ENCODE peak calls at places on chromosome 11, in six cellular contexts. One of them, this sample, is unnamed. For H3K36me3, the result is how much of the 10 kb centered on the place peaks cover.

GRCh38 chr11:64963072-64963631 is 8.8 kb downstream of the MAJIN start:
- DNase-seq in NT2/D1: no peak
- DNase-seq in uterus: no peak
- DNase-seq in heart left ventricle: no peak
- DNase-seq in pancreas: no peak
- DNase-seq in small intestine: no peak
- DNase-seq in this sample: no peak

GRCh38 chr11:3123316-3123715 is 41.8 kb downstream of the OSBPL5 start:
- DNase-seq in small intestine: peak
- DNase-seq in pancreas: peak
- DNase-seq in uterus: peak
- DNase-seq in heart left ventricle: peak
- DNase-seq in NT2/D1: no peak
- DNase-seq in this sample: no peak

GRCh38 chr11:115317428-115318185 is 186.6 kb downstream of the CADM1 start:
- DNase-seq in small intestine: peak
- DNase-seq in heart left ventricle: no peak
- DNase-seq in NT2/D1: no peak
- DNase-seq in uterus: no peak
- DNase-seq in pancreas: no peak
- DNase-seq in this sample: no peak

GRCh38 chr11:8699903-8700302 is 17.3 kb downstream of the RPL27A start:
- DNase-seq in uterus: peak
- DNase-seq in NT2/D1: no peak
- DNase-seq in small intestine: no peak
- DNase-seq in pancreas: peak
- DNase-seq in heart left ventricle: no peak
- DNase-seq in this sample: no peak

GRCh38 chr11:14183973-14184372 is 175.0 kb downstream of the RRAS2 start:
- DNase-seq in NT2/D1: no peak
- DNase-seq in pancreas: no peak
- DNase-seq in heart left ventricle: no peak
- DNase-seq in small intestine: peak
- DNase-seq in uterus: no peak
- DNase-seq in this sample: no peak

GRCh38 chr11:93155738-93156137 is 42.1 kb downstream of the SLC36A4 start:
- DNase-seq in small intestine: no peak
- DNase-seq in uterus: no peak
- DNase-seq in NT2/D1: no peak
- DNase-seq in heart left ventricle: no peak
- DNase-seq in pancreas: no peak
- DNase-seq in this sample: no peak

GRCh38 chr11:77088236-77089003 is 14.2 kb upstream of the OMP start:
- DNase-seq in NT2/D1: no peak
- DNase-seq in uterus: no peak
- DNase-seq in pancreas: peak
- DNase-seq in heart left ventricle: no peak
- DNase-seq in small intestine: peak
- DNase-seq in this sample: peak

GRCh38 chr11:64620286-64620962 is 29.4 kb downstream of the SLC22A12 start:
- DNase-seq in uterus: peak
- DNase-seq in NT2/D1: no peak
- DNase-seq in heart left ventricle: no peak
- DNase-seq in pancreas: peak
- DNase-seq in small intestine: peak
- DNase-seq in this sample: no peak

GRCh38 chr11:101508370-101508769 is 75.4 kb downstream of the TRPC6 start:
- DNase-seq in NT2/D1: no peak
- DNase-seq in small intestine: no peak
- DNase-seq in pancreas: no peak
- DNase-seq in heart left ventricle: no peak
- DNase-seq in uterus: no peak
- DNase-seq in this sample: no peak

GRCh38 chr11:27563201-27563600 is 56.6 kb upstream of the LIN7C start:
- DNase-seq in heart left ventricle: no peak
- DNase-seq in small intestine: no peak
- DNase-seq in pancreas: no peak
- DNase-seq in NT2/D1: no peak
- DNase-seq in uterus: no peak
- DNase-seq in this sample: no peak

GRCh38 chr11:119432484-119433368 is 9.8 kb upstream of the THY1 start:
- DNase-seq in heart left ventricle: no peak
- DNase-seq in pancreas: no peak
- DNase-seq in NT2/D1: no peak
- DNase-seq in uterus: no peak
- DNase-seq in small intestine: no peak
- DNase-seq in this sample: no peak

GRCh38 chr11:19433791-19434190 is 193.0 kb upstream of the E2F8 start:
- DNase-seq in pancreas: no peak
- DNase-seq in NT2/D1: no peak
- DNase-seq in heart left ventricle: no peak
- DNase-seq in uterus: no peak
- DNase-seq in small intestine: no peak
- DNase-seq in this sample: no peak

GRCh38 chr11:70517996-70518907 is 119.9 kb downstream of the CTTN start:
- DNase-seq in heart left ventricle: no peak
- DNase-seq in small intestine: no peak
- DNase-seq in uterus: no peak
- DNase-seq in pancreas: peak
- DNase-seq in NT2/D1: no peak
- DNase-seq in this sample: no peak

GRCh38 chr11:93199616-93200015 is 1.8 kb upstream of the SLC36A4 start:
- DNase-seq in pancreas: no peak
- DNase-seq in NT2/D1: no peak
- DNase-seq in heart left ventricle: no peak
- DNase-seq in small intestine: no peak
- DNase-seq in uterus: no peak
- DNase-seq in this sample: no peak

GRCh38 chr11:70535191-70535971 is 137.1 kb downstream of the CTTN start:
- DNase-seq in uterus: no peak
- DNase-seq in small intestine: no peak
- DNase-seq in heart left ventricle: no peak
- DNase-seq in pancreas: no peak
- DNase-seq in NT2/D1: no peak
- DNase-seq in this sample: no peak

GRCh38 chr11:59141673-59142460 is 789 bp upstream of the FAM111A start:
- DNase-seq in NT2/D1: no peak
- DNase-seq in heart left ventricle: no peak
- DNase-seq in pancreas: no peak
- DNase-seq in uterus: no peak
- DNase-seq in small intestine: peak
- DNase-seq in this sample: no peak

GRCh38 chr11:88301478-88302140 is 35.9 kb downstream of the CTSC start:
- DNase-seq in heart left ventricle: no peak
- DNase-seq in small intestine: no peak
- DNase-seq in uterus: no peak
- DNase-seq in pancreas: no peak
- DNase-seq in NT2/D1: no peak
- DNase-seq in this sample: no peak

GRCh38 chr11:15711311-15711710 is 596.6 kb downstream of the INSC start:
- DNase-seq in uterus: no peak
- DNase-seq in pancreas: no peak
- DNase-seq in NT2/D1: peak
- DNase-seq in small intestine: no peak
- DNase-seq in heart left ventricle: no peak
- DNase-seq in this sample: no peak

GRCh38 chr11:75784085-75784478 is 15.5 kb downstream of the DGAT2 start:
- DNase-seq in small intestine: no peak
- DNase-seq in heart left ventricle: no peak
- DNase-seq in uterus: no peak
- DNase-seq in NT2/D1: no peak
- DNase-seq in pancreas: no peak
- DNase-seq in this sample: no peak

GRCh38 chr11:2294340-2295290 is 7.1 kb downstream of the C11orf21 start:
- DNase-seq in heart left ventricle: no peak
- DNase-seq in uterus: no peak
- DNase-seq in NT2/D1: no peak
- DNase-seq in pancreas: no peak
- DNase-seq in small intestine: no peak
- DNase-seq in this sample: peak

GRCh38 chr11:135075740-135076139 is 663.7 kb upstream of the B3GAT1 start:
- DNase-seq in pancreas: peak
- DNase-seq in heart left ventricle: peak
- DNase-seq in small intestine: peak
- DNase-seq in uterus: peak
- DNase-seq in NT2/D1: peak
- DNase-seq in this sample: peak

GRCh38 chr11:63505857-63506528 is at the start of gene LGALS12:
- DNase-seq in NT2/D1: no peak
- DNase-seq in pancreas: no peak
- DNase-seq in uterus: no peak
- DNase-seq in small intestine: no peak
- DNase-seq in heart left ventricle: no peak
- DNase-seq in this sample: no peak

GRCh38 chr11:27613670-27613950 is 86.6 kb downstream of the BDNF start:
- DNase-seq in NT2/D1: no peak
- DNase-seq in heart left ventricle: no peak
- DNase-seq in small intestine: no peak
- DNase-seq in pancreas: no peak
- DNase-seq in uterus: no peak
- DNase-seq in this sample: no peak

GRCh38 chr11:75981546-75981945 is 166.5 kb downstream of the UVRAG start:
- DNase-seq in pancreas: no peak
- DNase-seq in NT2/D1: no peak
- DNase-seq in small intestine: no peak
- DNase-seq in uterus: no peak
- DNase-seq in heart left ventricle: no peak
- DNase-seq in this sample: no peak

GRCh38 chr11:95512177-95512576 is 277.4 kb downstream of the FAM76B start:
- DNase-seq in uterus: peak
- DNase-seq in heart left ventricle: no peak
- DNase-seq in pancreas: no peak
- DNase-seq in NT2/D1: no peak
- DNase-seq in small intestine: no peak
- DNase-seq in this sample: no peak

DNA sequence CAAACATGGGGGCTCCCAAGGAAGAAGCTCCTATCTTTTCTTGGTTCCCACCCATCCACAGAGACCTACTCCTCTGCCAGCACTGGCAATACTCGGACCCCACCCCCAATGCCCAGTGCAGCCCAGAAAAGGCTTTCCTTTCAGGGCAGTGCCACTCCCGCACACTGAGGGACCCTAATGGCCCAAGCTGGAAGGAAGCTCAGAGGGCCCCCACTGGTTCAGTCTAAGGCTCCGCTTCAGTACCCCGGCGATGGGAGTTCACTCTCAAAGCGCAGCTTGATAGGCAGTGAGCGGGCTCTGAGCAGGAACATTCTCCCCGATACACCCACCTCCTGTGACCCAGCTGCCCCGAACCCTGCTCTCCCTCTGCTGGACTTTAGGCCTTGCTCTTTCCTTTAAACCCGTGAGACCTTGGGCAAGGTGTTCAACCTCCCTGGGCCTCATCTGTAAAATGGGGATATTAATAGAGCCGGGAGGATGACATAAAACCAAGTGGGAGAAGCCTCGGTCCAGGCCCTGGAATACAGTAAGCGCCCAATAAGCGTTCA is 48.4 kb downstream of the CHRDL2 start:
- DNase-seq in uterus: no peak
- DNase-seq in NT2/D1: no peak
- DNase-seq in heart left ventricle: no peak
- DNase-seq in pancreas: no peak
- DNase-seq in small intestine: no peak
- DNase-seq in this sample: peak
- H3K4me3 ChIP-seq in uterus: peak
- H3K4me3 ChIP-seq in NT2/D1: no peak
- H3K4me3 ChIP-seq in heart left ventricle: peak
- H3K4me3 ChIP-seq in pancreas: peak
- H3K4me3 ChIP-seq in small intestine: no peak
- H3K4me3 ChIP-seq in this sample: no peak

GRCh38 chr11:78223320-78223954 is 34.7 kb downstream of the USP35 start:
- DNase-seq in pancreas: no peak
- DNase-seq in small intestine: no peak
- DNase-seq in uterus: no peak
- DNase-seq in NT2/D1: no peak
- DNase-seq in heart left ventricle: no peak
- DNase-seq in this sample: no peak

GRCh38 chr11:78220218-78221157 is 31.8 kb downstream of the USP35 start:
- DNase-seq in uterus: no peak
- DNase-seq in heart left ventricle: no peak
- DNase-seq in pancreas: no peak
- DNase-seq in small intestine: no peak
- DNase-seq in NT2/D1: no peak
- DNase-seq in this sample: no peak

GRCh38 chr11:78219493-78220217 is 30.9 kb downstream of the USP35 start:
- DNase-seq in small intestine: no peak
- DNase-seq in pancreas: no peak
- DNase-seq in uterus: peak
- DNase-seq in NT2/D1: no peak
- DNase-seq in heart left ventricle: no peak
- DNase-seq in this sample: no peak

GRCh38 chr11:78218707-78219492 is 30.2 kb downstream of the USP35 start:
- DNase-seq in heart left ventricle: no peak
- DNase-seq in NT2/D1: no peak
- DNase-seq in small intestine: no peak
- DNase-seq in pancreas: no peak
- DNase-seq in uterus: peak
- DNase-seq in this sample: no peak

GRCh38 chr11:78221396-78222315 is 32.9 kb downstream of the USP35 start:
- DNase-seq in uterus: no peak
- DNase-seq in pancreas: no peak
- DNase-seq in NT2/D1: no peak
- DNase-seq in small intestine: no peak
- DNase-seq in heart left ventricle: no peak
- DNase-seq in this sample: no peak
- H3K36me3 ChIP-seq in uterus: under half
- H3K36me3 ChIP-seq in pancreas: under half
- H3K36me3 ChIP-seq in NT2/D1: half or more
- H3K36me3 ChIP-seq in small intestine: under half
- H3K36me3 ChIP-seq in heart left ventricle: half or more
- H3K36me3 ChIP-seq in this sample: under half

DNA sequence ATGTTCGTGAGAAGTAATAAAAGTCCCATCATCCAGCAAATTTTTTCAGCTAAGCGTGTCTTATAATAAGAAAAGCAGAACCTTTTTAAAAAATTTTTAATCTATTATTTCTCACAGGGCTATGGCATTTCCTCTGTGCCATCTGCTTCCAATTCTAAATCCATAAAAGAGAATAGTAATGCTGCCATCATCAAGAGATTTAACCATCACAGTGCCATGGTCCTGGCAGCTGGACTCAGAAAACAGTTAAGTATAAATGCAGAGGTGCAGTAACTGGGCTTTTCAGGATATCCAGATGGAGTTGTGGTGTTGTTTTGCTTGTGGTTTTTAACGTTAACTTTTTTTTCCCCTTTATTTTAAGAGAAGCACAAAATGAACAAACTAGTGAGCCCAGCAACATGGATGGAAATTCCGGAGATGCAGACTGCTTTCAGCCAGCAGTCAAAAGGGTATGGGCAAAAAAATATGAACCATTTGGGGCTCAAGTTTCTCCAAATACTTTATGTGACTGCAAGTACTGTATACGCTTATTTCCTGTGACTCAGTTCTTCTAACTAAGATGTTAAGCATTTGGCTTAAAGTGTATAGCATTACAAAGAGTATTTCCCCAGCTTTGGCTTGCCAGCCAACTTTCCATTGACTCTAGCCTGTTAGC is 25.2 kb downstream of the GTF2H1 start:
- DNase-seq in uterus: no peak
- DNase-seq in NT2/D1: no peak
- DNase-seq in small intestine: no peak
- DNase-seq in heart left ventricle: no peak
- DNase-seq in pancreas: no peak
- DNase-seq in this sample: no peak
- H3K4me3 ChIP-seq in uterus: no peak
- H3K4me3 ChIP-seq in NT2/D1: no peak
- H3K4me3 ChIP-seq in small intestine: no peak
- H3K4me3 ChIP-seq in heart left ventricle: no peak
- H3K4me3 ChIP-seq in pancreas: no peak
- H3K4me3 ChIP-seq in this sample: no peak

GRCh38 chr11:33072465-33072864 is 33.1 kb downstream of the TCP11L1 start:
- DNase-seq in uterus: no peak
- DNase-seq in small intestine: no peak
- DNase-seq in heart left ventricle: no peak
- DNase-seq in pancreas: no peak
- DNase-seq in NT2/D1: no peak
- DNase-seq in this sample: no peak
- H3K36me3 ChIP-seq in uterus: under half
- H3K36me3 ChIP-seq in small intestine: under half
- H3K36me3 ChIP-seq in heart left ventricle: half or more
- H3K36me3 ChIP-seq in pancreas: half or more
- H3K36me3 ChIP-seq in NT2/D1: half or more
- H3K36me3 ChIP-seq in this sample: under half

This sample was measured in Caco-2.